ENCODE peak calls at places on chromosomes 2 and 18, in four cellular contexts. R, F, W and G are unnamed samples.

GRCh38 chr2:145186303-145186702 is 666.4 kb upstream of the ZEB2 start:
- DNase-seq in R (no peak), F (no peak), W (no peak), G (no peak)

GRCh38 chr2:170928036-170928823 is 823 bp upstream of the GORASP2 start:
- DNase-seq in R (no peak), F (no peak), W (no peak), G (no peak)

GRCh38 chr2:100606740-100607343 is 44.0 kb downstream of the PDCL3 start:
- DNase-seq in R (peak), F (no peak), W (no peak), G (no peak)

GRCh38 chr2:213914510-213914909 is 496.3 kb upstream of the VWC2L start:
- DNase-seq in R (no peak), F (no peak), W (no peak), G (no peak)

GRCh38 chr2:238344035-238344434 is 23.7 kb downstream of the TRAF3IP1 start:
- DNase-seq in R (no peak), F (no peak), W (no peak), G (no peak)

GRCh38 chr2:61205132-61205531 is 43.1 kb downstream of the C2orf74 start:
- DNase-seq in R (no peak), F (no peak), W (no peak), G (no peak)

GRCh38 chr2:18651842-18652774 is 62.7 kb upstream of the NT5C1B start:
- DNase-seq in R (no peak), F (no peak), W (no peak), G (no peak)

GRCh38 chr2:238116298-238117198 is 16.4 kb downstream of the ESPNL start:
- DNase-seq in R (no peak), F (no peak), W (peak), G (peak)

GRCh38 chr2:210577263-210578071 is 21.1 kb downstream of the CPS1 start:
- DNase-seq in R (peak), F (no peak), W (no peak), G (no peak)

GRCh38 chr18:47283476-47283875 is 32.0 kb upstream of the SKOR2 start:
- DNase-seq in R (no peak), F (no peak), W (no peak), G (no peak)